ENCODE peak calls at places on chromosomes 13 and 19, in seven cellular contexts. Y is Ammon's horn; A is AG10803; X is C1 segment of cervical spinal cord; Q is mucosa of descending colon; I is right lobe of liver; W is stimulated activated CD8-positive, alpha-beta memory T cell treated with anti-CD3 and anti-CD28 coated beads, Interleukin-12 subunit alpha, Interleukin-12 subunit beta, amount 100 ng/mL, for 4 hours. Z is an unnamed sample.

GRCh38 chr13:98783856-98784478 is 31.5 kb upstream of the SLC15A1 start:
- DNase-seq in Y (no peak), A (no peak), X (no peak), Q (no peak), I (no peak), W (no peak), Z (no peak)

GRCh38 chr19:32818536-32818935 is 51.0 kb downstream of the SLC7A9 start:
- DNase-seq in Y (no peak), A (no peak), X (no peak), Q (no peak), I (no peak), W (no peak), Z (no peak)

GRCh38 chr19:18503971-18504885 is 17.6 kb downstream of the ELL start:
- DNase-seq in Y (no peak), A (no peak), X (no peak), Q (peak), I (peak), W (no peak), Z (peak)

GRCh38 chr19:32614916-32615315 is 33.9 kb downstream of the PDCD5 start:
- DNase-seq in Y (no peak), A (no peak), X (no peak), Q (no peak), I (no peak), W (no peak), Z (no peak)

GRCh38 chr13:47959468-47960088 is 41.5 kb downstream of the SUCLA2 start:
- DNase-seq in Y (no peak), A (no peak), X (no peak), Q (no peak), I (no peak), W (no peak), Z (no peak)

GRCh38 chr19:15551183-15552004 is 43.1 kb downstream of the CYP4F22 start:
- DNase-seq in Y (no peak), A (no peak), X (no peak), Q (peak), I (peak), W (peak), Z (peak)

GRCh38 chr19:38375098-38375493 is 725 bp downstream of the PSMD8 start:
- DNase-seq in Y (no peak), A (no peak), X (no peak), Q (no peak), I (no peak), W (no peak), Z (no peak)

GRCh38 chr19:651991-652390 is 11.0 kb downstream of the RNF126 start:
- DNase-seq in Y (no peak), A (no peak), X (no peak), Q (no peak), I (no peak), W (no peak), Z (no peak)

GRCh38 chr19:8515317-8515716 is 1.4 kb upstream of the ZNF414 start:
- DNase-seq in Y (no peak), A (no peak), X (no peak), Q (no peak), I (no peak), W (peak), Z (no peak)

GRCh38 chr19:29045708-29046107 is 167.2 kb downstream of the UQCRFS1 start:
- DNase-seq in Y (no peak), A (no peak), X (no peak), Q (no peak), I (no peak), W (no peak), Z (no peak)